ENCODE peak calls at places on chromosomes 11 and 22, in seven cellular contexts. T, W, M, I, D, E and Q are unnamed samples.

GRCh38 chr11:120748485-120748814 is 236.9 kb downstream of the GRIK4 start:
- DNase-seq in T (no peak), W (no peak), M (no peak), I (no peak), D (no peak), E (no peak), Q (no peak)

GRCh38 chr22:26777402-26777801 is 120.0 kb downstream of the MIAT start:
- DNase-seq in T (no peak), W (no peak), M (peak; percentile 61), I (no peak), D (no peak), E (peak; percentile 52), Q (no peak)

GRCh38 chr11:111449158-111449557 is 63.0 kb downstream of the BTG4 start:
- DNase-seq in T (no peak), W (no peak), M (no peak), I (no peak), D (no peak), E (no peak), Q (no peak)

GRCh38 chr11:113162590-113162961 is 151.8 kb upstream of the TTC12 start:
- DNase-seq in T (no peak), W (no peak), M (no peak), I (no peak), D (no peak), E (no peak), Q (no peak)

GRCh38 chr11:19910931-19911330 is 198.3 kb downstream of the NAV2 start:
- DNase-seq in T (no peak), W (no peak), M (no peak), I (no peak), D (no peak), E (no peak), Q (no peak)

GRCh38 chr22:40276877-40277823 is 69.2 kb upstream of the ADSL start:
- DNase-seq in T (no peak), W (no peak), M (no peak), I (no peak), D (peak; percentile 32), E (no peak), Q (peak; percentile 39)

GRCh38 chr22:37865510-37865909 is 16.3 kb downstream of the EIF3L start:
- DNase-seq in T (no peak), W (no peak), M (no peak), I (no peak), D (no peak), E (no peak), Q (no peak)

GRCh38 chr11:12163181-12163841 is 52.9 kb downstream of the MICAL2 start:
- DNase-seq in T (no peak), W (peak; percentile 55), M (peak; percentile 81), I (no peak), D (no peak), E (no peak), Q (peak; percentile 55)

GRCh38 chr11:11253487-11253886 is 99.6 kb downstream of the CSNK2A3 start:
- DNase-seq in T (no peak), W (no peak), M (no peak), I (no peak), D (no peak), E (no peak), Q (no peak)

GRCh38 chr22:30575011-30575671 is 676 bp upstream of the GAL3ST1 start:
- DNase-seq in T (no peak), W (no peak), M (peak; percentile 84), I (no peak), D (no peak), E (no peak), Q (peak; percentile 75)

GRCh38 chr11:26994579-26995210 is 783 bp downstream of the FIBIN start:
- DNase-seq in T (peak; percentile 41), W (peak; percentile 56), M (peak; percentile 51), I (no peak), D (peak; percentile 31), E (no peak), Q (no peak)
- H3K4me3 ChIP-seq in T (peak overlapping the region; percentile 54), W (peak overlapping the region; percentile 51), M (peak overlapping the region; percentile 75), I (peak overlapping the region; percentile 31), D (peak overlapping the region; percentile 66), E (no peak overlapping the region), Q (peak overlapping the region; percentile 41)

GRCh38 chr11:2649400-2649799 is 50.4 kb downstream of the KCNQ1OT1 start:
- DNase-seq in T (no peak), W (no peak), M (no peak), I (no peak), D (no peak), E (no peak), Q (no peak)
- H3K9me3 ChIP-seq in T (peaks cover 60% of the 10 kb centered on the region), W (peaks cover 21% of the 10 kb centered on the region), M (peaks cover 33% of the 10 kb centered on the region), I (no peaks in the 10 kb centered on the region), D (peaks cover 61% of the 10 kb centered on the region), E (no peaks in the 10 kb centered on the region), Q (peaks cover 46% of the 10 kb centered on the region)

GRCh38 chr11:35185696-35186095 is 46.7 kb downstream of the CD44 start:
- DNase-seq in T (no peak), W (no peak), M (no peak), I (no peak), D (no peak), E (no peak), Q (no peak)
- H3K36me3 ChIP-seq in T (peaks cover 90% of the 10 kb centered on the region), W (peaks cover 90% of the 10 kb centered on the region), M (peaks cover 13% of the 10 kb centered on the region), I (no peaks in the 10 kb centered on the region), D (peaks cover 16% of the 10 kb centered on the region), E (no peaks in the 10 kb centered on the region), Q (peaks cover 95% of the 10 kb centered on the region)

GRCh38 chr22:23204125-23204488 is 23.8 kb downstream of the BCR start:
- DNase-seq in T (peak; percentile 8), W (no peak), M (peak; percentile 78), I (no peak), D (no peak), E (no peak), Q (no peak)
- H3K4me3 ChIP-seq in T (no peak overlapping the region), W (no peak overlapping the region), M (no peak overlapping the region), I (no peak overlapping the region), D (no peak overlapping the region), E (no peak overlapping the region), Q (no peak overlapping the region)

GRCh38 chr11:2645779-2646118 is 54.0 kb downstream of the KCNQ1OT1 start:
- DNase-seq in T (no peak), W (no peak), M (no peak), I (no peak), D (no peak), E (no peak), Q (no peak)

GRCh38 chr11:2647167-2647566 is 52.6 kb downstream of the KCNQ1OT1 start:
- DNase-seq in T (no peak), W (no peak), M (no peak), I (no peak), D (no peak), E (no peak), Q (no peak)

GRCh38 chr11:2647953-2648352 is 51.8 kb downstream of the KCNQ1OT1 start:
- DNase-seq in T (no peak), W (no peak), M (no peak), I (no peak), D (no peak), E (no peak), Q (no peak)

GRCh38 chr11:2643746-2644145 is 56.0 kb downstream of the KCNQ1OT1 start:
- DNase-seq in T (no peak), W (no peak), M (no peak), I (no peak), D (no peak), E (no peak), Q (no peak)

DNA sequence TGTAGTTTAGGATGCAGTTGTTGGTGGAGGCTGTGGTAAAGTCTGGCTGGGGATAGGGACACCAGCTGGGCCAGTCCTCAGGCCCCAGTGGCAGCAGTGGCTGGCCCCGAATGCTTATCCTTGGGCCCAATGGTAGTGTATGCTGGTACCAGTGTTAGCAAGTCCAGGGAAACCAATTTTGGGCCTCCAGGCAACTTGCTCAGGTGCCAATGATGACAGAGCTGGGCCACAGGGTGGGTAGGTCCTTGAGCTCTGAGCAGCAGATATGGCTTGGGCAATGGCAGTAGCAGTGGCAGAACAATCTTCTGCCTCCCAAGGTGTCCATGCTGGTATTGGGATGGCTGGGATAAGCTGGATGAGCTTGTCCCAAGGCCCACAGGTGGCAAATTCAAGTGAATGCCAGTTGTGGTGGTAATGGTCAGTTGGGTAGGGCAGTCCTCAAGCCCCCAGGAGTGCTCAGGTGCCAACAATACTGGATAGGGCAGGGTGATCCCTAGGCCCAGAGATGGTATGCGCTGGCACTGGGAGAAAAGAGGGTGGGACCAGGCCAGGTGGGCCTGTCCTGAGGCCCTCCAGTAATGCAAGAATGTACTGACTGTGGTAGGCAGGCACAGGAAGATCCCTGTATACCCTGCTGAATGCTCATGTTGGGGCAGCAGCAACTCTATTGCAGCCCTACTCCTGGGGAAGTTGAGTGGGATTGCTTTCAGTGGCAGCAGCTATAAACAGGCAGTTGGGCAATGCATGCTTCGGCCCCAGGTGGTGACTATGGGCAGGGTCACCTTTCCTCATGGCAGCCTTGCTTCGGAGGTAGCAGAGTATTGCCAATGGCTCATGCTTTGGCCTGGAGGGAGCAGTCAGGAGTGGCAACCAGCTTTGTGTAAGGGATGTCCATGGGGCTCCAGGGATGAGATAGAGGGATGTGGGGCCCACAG is 54.7 kb downstream of the KCNQ1OT1 start:
- DNase-seq in T (no peak), W (no peak), M (no peak), I (no peak), D (no peak), E (no peak), Q (no peak)
- H3K9me3 ChIP-seq in T (peaks cover 88% of the 10 kb centered on the region), W (peaks cover 37% of the 10 kb centered on the region), M (peaks cover 11% of the 10 kb centered on the region), I (no peaks in the 10 kb centered on the region), D (peaks cover 77% of the 10 kb centered on the region), E (no peaks in the 10 kb centered on the region), Q (peaks cover 61% of the 10 kb centered on the region)

GRCh38 chr11:119044708-119045107 is 12.3 kb downstream of the HYOU1 start:
- DNase-seq in T (no peak), W (no peak), M (no peak), I (no peak), D (no peak), E (no peak), Q (no peak)

GRCh38 chr11:119046489-119046888 is 10.5 kb downstream of the HYOU1 start:
- DNase-seq in T (no peak), W (no peak), M (no peak), I (no peak), D (no peak), E (no peak), Q (no peak)

GRCh38 chr11:119048644-119049043 is 8.4 kb downstream of the HYOU1 start:
- DNase-seq in T (no peak), W (no peak), M (no peak), I (no peak), D (no peak), E (no peak), Q (no peak)

GRCh38 chr11:119049081-119049480 is 7.9 kb downstream of the HYOU1 start:
- DNase-seq in T (no peak), W (no peak), M (no peak), I (no peak), D (no peak), E (no peak), Q (no peak)

DNA sequence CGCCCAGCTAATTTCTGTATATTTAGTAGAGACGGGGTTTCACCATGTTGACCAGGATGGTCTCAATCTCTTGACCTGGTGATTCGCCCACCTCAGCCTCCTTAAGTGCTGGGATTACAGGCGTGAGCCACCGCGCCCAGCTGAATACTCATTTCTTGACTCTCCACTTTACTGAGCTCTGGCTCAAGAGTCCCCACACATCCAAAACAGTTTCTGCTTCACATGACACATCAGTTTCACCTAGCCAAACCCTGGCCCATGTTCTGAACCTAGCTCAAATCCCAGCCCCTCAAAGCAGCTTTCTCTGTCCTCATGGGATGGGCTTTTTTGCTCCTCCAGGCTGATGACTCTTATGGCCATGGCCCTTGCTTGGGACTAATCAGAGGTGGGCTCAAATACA is 9.8 kb downstream of the HYOU1 start:
- DNase-seq in T (no peak), W (no peak), M (no peak), I (no peak), D (no peak), E (no peak), Q (no peak)
- H3K36me3 ChIP-seq in T (peaks cover 80% of the 10 kb centered on the region), W (peaks cover 75% of the 10 kb centered on the region), M (no peaks in the 10 kb centered on the region), I (peaks cover 12% of the 10 kb centered on the region), D (peaks cover 80% of the 10 kb centered on the region), E (peaks cover 64% of the 10 kb centered on the region), Q (peaks cover 40% of the 10 kb centered on the region)